ENCODE peak calls at places on chromosome 11, in six cellular contexts. W is uterus, J is lower leg skin, G is adrenal gland, N is right lobe of liver, X is IMR-90. O is an unnamed sample.

GRCh38 chr11:96109265-96110030 is 185.5 kb upstream of the MTMR2 start:
- DNase-seq in J (no peak), N (no peak), X (peak), W (no peak), G (no peak), O (no peak)

GRCh38 chr11:32309541-32310217 is 125.7 kb downstream of the WT1 start:
- DNase-seq in X (no peak), G (no peak), N (no peak), W (no peak), J (no peak), O (no peak)

GRCh38 chr11:6755303-6755952 is 16.3 kb downstream of the OR2AG2 start:
- DNase-seq in G (peak), J (no peak), N (peak), X (peak), W (no peak), O (peak)

GRCh38 chr11:103923473-103923931 is 112.9 kb upstream of the DDI1 start:
- DNase-seq in N (no peak), X (no peak), W (no peak), J (no peak), G (no peak), O (no peak)

GRCh38 chr11:19370100-19370861 is 129.5 kb upstream of the E2F8 start:
- DNase-seq in N (no peak), W (no peak), G (peak), X (peak), J (peak), O (peak)

GRCh38 chr11:8691601-8692000 is 9.0 kb downstream of the RPL27A start:
- DNase-seq in N (no peak), W (no peak), X (no peak), J (no peak), G (no peak), O (no peak)

GRCh38 chr11:58546841-58547240 is 28.8 kb downstream of the LPXN start:
- DNase-seq in W (no peak), J (no peak), G (no peak), X (no peak), N (no peak), O (no peak)

GRCh38 chr11:133399855-133400625 is 132.3 kb downstream of the OPCML start:
- DNase-seq in X (no peak), N (no peak), J (no peak), W (no peak), G (no peak), O (no peak)

GRCh38 chr11:35391922-35392813 is 27.2 kb downstream of the SLC1A2 start:
- DNase-seq in X (peak), G (peak), W (peak), N (peak), J (peak), O (peak)

GRCh38 chr11:106679633-106680032 is 338.6 kb downstream of the GUCY1A2 start:
- DNase-seq in W (no peak), G (no peak), J (no peak), X (no peak), N (no peak), O (no peak)

GRCh38 chr11:126339073-126339865 is 16.2 kb upstream of the ST3GAL4 start:
- DNase-seq in W (no peak), N (no peak), X (peak), G (no peak), J (no peak), O (no peak)

GRCh38 chr11:131662310-131662709 is 291.9 kb downstream of the NTM start:
- DNase-seq in G (no peak), N (no peak), J (no peak), W (no peak), X (no peak), O (no peak)

GRCh38 chr11:197741-198235 is 4.9 kb downstream of the SCGB1C1 start:
- DNase-seq in G (peak), N (no peak), X (no peak), J (no peak), W (no peak), O (peak)

GRCh38 chr11:133956650-133957633 is at the start of gene IGSF9B:
- DNase-seq in G (peak), N (peak), J (peak), X (peak), W (peak), O (peak)

GRCh38 chr11:126989942-126990715 is 10.4 kb downstream of the KIRREL3 start:
- DNase-seq in G (peak), W (peak), N (peak), X (peak), J (peak), O (peak)

GRCh38 chr11:105609341-105609781 is 512 bp upstream of the GRIA4 start:
- DNase-seq in N (no peak), W (no peak), G (no peak), J (no peak), X (peak), O (peak)

GRCh38 chr11:65653229-65654225 is 9.2 kb downstream of the RELA start:
- DNase-seq in N (peak), J (no peak), X (no peak), G (peak), W (no peak), O (peak)

GRCh38 chr11:86047275-86047991 is 21.5 kb downstream of the PICALM start:
- DNase-seq in W (no peak), N (no peak), X (peak), J (no peak), G (no peak), O (no peak)

GRCh38 chr11:96652516-96652915 is 262.7 kb downstream of the JRKL start:
- DNase-seq in X (no peak), G (no peak), N (no peak), J (no peak), W (no peak), O (no peak)

GRCh38 chr11:119619665-119620064 is 109.3 kb downstream of the NECTIN1 start:
- DNase-seq in N (no peak), W (no peak), X (no peak), G (no peak), J (no peak), O (no peak)

GRCh38 chr11:95762513-95762912 is 27.1 kb downstream of the FAM76B start:
- DNase-seq in J (no peak), G (no peak), N (no peak), W (no peak), X (peak), O (no peak)

GRCh38 chr11:129364143-129364654 is 11.4 kb upstream of the BARX2 start:
- DNase-seq in G (peak), X (peak), N (peak), W (peak), J (peak), O (peak)

GRCh38 chr11:44434191-44434590 is 124.3 kb upstream of the ALX4 start:
- DNase-seq in G (no peak), N (no peak), W (no peak), J (no peak), X (no peak), O (no peak)

GRCh38 chr11:7353100-7353499 is 101.4 kb downstream of the SYT9 start:
- DNase-seq in W (no peak), N (no peak), J (no peak), X (no peak), G (no peak), O (peak)

GRCh38 chr11:46617451-46618314 is at the start of gene ATG13:
- DNase-seq in W (peak), G (peak), X (peak), J (peak), N (peak), O (peak)
- TF ChIP-seq POLR2A in W (no peak), G (no peak), X (peak), J (no peak), N (no peak), O (no peak)

DNA sequence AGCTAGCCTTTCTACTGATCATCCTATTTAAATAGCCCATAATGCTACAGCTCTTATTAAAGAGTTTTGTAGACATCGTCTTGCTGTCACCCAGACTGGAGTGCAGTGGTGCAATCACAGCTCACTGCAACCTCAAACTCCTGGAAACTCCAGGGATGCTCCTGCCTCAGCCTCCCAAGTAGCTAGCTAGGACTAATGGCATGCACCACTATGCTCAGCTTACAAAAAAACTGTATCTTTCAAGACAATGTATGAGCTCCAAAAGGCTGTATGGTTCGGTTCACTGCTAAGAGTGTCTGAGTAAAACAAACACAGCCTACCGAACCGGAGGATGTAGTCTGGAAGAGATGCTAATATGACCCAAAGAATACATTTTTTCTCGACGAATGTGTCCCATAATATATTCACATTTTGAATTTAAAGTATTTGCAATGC is 2.6 kb downstream of the TAF1D start:
- DNase-seq in X (no peak), N (no peak), G (no peak), J (no peak), W (no peak), O (no peak)
- TF ChIP-seq POLR2A in X (no peak), N (no peak), G (no peak), J (no peak), W (no peak), O (no peak)

GRCh38 chr11:63998558-63999348 is 12.5 kb downstream of the OTUB1 start:
- DNase-seq in J (no peak), G (no peak), X (no peak), W (peak), N (no peak), O (no peak)
- TF ChIP-seq POLR2A in J (no peak), G (no peak), X (no peak), W (no peak), N (no peak), O (no peak)

DNA sequence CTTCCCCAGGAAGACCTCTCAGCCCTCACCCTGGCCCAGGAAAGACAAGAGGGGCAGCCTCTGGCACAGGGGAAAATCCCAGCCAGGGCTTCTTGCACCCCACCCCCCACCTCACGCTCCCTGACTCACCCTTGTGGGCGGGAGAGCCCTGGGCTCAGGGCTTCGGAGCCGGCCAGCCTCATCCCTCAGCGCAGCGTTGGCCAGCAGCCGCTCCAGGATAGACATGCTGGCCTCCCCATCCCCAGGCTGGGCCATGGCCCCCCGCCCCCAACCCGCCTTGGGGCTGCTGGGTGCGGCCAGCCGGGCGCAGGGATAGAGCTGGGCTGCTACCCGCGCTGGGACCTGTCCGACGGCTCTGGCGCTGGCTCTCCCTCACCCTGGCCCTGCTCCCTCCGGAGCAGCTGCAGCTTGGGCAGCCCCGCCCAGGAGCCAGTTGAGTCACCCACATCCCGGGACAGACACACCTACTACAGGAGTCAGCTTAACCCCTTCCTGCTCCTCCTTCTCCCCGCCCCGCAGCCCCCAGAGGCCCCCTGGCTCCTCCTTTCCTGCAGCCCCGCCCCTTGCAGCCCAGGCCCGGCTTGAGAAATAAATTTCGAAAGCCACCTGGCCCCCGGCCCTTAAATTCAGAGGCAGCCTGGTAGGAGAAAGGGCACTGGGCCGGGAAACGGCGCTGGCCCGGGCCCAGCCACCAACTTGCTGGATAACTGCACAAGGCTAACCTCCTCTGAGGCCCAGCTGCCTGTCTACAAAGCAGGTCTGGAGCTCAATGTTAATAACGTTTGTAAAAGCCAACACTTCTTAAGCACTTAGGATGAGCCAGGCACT is 13.4 kb downstream of the TNKS1BP1 start:
- DNase-seq in W (peak), X (peak), G (peak), J (peak), N (peak), O (peak)
- TF ChIP-seq POLR2A in W (peak), X (peak), G (peak), J (no peak), N (peak), O (peak)

GRCh38 chr11:63671322-63672155 is at the start of gene ATL3:
- DNase-seq in J (peak), N (peak), G (peak), X (peak), W (peak), O (peak)
- TF ChIP-seq POLR2A in J (no peak), N (peak), G (peak), X (no peak), W (peak), O (peak)

DNA sequence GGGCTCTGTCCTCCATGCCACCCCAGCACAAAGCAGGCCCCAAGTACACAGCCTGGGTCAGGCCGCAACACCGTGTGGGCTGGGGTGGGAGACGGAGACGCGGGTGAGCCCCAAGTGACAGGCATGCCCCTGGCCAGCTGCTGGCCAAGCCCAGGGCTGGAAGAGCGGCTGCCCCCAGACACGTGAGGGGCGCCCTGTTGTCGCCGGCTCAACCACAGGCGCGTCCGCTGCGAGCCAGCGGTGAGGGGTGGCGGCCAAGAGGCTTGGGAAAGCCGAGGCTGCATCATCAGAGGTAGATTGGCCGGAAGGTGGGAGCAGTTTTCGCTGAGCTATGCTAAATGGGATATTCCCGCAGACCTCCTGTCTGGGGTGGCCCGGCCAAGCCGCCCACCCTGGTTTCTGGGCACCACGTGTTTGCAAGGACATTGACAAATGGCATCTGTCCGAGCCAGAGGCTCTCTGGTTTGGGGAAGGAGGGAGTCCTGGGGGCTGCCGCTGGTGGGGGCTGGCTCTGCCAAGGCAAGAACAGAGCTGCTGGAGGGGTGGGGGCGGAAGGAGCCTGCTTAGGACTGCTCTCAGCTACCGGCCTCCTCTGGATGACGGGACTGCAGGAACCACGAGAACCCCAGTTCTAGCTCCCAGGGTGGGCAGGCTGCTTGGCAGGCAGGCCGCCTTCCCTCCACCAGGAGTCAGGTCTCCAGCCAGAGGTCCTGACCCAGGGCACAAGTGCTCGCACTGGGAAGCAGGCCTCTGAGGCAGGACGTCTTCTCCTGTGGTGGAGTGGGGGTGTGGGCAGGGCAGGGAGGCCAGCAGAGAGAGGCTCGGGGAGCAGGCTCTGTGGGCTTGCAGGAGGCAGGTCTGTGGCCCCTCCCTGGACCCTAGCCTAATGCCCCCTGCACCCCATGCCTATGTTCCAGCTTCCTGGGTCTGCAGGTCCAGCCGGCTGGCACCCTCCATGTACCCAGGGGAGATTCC is 552 bp downstream of the PRR33 start:
- DNase-seq in G (peak), J (no peak), N (no peak), X (no peak), W (peak), O (peak)
- TF ChIP-seq POLR2A in G (no peak), J (no peak), N (no peak), X (no peak), W (no peak), O (no peak)

GRCh38 chr11:111731839-111732238 is 34.4 kb downstream of the PPP2R1B start:
- DNase-seq in X (no peak), W (no peak), G (no peak), J (no peak), N (no peak), O (no peak)
- TF ChIP-seq POLR2A in X (no peak), W (no peak), G (no peak), J (no peak), N (no peak), O (no peak)

GRCh38 chr11:114163830-114164401 is 104.4 kb downstream of the ZBTB16 start:
- DNase-seq in J (peak), G (no peak), W (peak), X (no peak), N (no peak), O (peak)
- TF ChIP-seq POLR2A in J (no peak), G (no peak), W (no peak), X (no peak), N (no peak), O (no peak)

DNA sequence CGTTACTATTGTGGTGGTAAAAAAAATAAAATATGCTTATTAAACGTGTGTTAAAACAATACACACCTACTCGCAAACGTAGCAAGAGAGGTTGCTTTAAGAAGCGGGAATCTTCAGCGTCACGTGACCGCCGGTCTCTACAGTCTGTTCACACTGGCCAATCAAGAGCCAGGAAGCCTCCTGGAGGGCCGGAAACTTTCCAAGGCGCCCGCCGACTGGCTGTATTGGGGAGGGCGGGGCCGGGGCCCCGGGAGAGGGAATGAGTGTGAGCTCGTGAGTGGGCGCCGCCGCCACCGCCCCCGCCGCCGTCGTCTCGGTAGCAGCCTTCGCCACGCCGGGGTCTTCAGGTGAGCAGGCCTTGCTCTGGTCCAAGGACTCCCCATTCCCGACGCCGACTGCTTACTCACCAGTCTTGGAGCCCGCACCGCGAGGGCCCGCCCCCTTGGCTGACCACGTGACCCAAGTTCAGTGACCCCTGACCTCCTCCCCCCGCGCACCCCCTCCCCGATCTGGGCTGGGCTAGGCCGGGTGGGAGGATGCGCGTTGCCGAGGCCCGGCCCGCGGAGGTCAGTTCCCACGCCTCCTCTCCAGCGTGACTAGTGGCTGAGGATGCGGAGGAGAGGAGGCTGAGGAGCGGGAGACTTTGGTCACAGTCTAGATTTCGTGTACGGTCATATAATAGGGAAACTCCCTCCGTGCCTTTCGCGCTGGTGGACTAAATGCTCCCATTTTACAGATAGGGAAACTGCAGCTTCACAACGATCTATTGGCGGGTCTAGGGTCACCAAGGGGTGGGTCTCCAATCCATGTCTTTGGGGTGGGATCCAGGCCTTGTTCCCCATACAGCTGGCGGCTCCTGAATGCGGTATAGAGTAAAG is at the start of gene TAF6L:
- DNase-seq in W (peak), X (peak), J (peak), G (peak), N (peak), O (peak)
- TF ChIP-seq POLR2A in W (no peak), X (peak), J (no peak), G (peak), N (peak), O (peak)

DNA sequence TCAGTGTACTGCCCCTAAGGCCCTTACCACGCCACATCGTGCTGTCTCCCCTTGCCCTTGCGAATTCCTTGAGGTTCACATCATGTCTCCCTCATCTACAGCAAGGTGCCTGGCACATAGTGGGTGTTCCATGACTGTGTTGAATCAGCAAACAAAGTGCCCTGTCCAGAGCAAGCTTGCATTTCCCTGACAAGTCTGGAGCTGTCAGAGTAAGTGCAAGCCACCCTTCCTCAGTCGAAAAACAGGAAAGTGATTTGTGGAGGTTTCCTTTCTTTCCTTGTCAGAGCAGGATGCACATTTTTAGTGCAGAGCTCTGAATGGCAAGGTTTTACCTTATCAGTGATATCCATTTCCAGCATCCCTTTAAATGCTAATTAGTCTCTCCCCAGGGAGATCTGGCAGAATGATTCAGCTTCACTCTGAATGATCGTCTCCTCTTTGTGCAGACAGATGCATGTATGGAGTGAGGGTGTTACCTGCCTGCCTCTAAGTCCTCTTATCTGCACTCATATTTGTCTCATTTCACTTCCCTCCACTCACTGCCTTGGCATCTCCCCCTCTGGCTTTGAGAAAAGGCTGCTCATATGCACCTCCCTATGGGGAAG is 331.2 kb downstream of the TMEM135 start:
- DNase-seq in N (no peak), J (no peak), W (no peak), G (no peak), X (no peak), O (no peak)
- TF ChIP-seq POLR2A in N (no peak), J (no peak), W (no peak), G (no peak), X (no peak), O (no peak)